ENCODE peak calls at places on chromosomes 4 and X, in five cellular contexts. J is A549, X is HepG2, Q is endothelial cell of umbilical vein, A is K562. B is an unnamed sample.

GRCh38 chrX:70479197-70479969 is 34.7 kb downstream of the DLG3 start:
- DNase-seq in J (peak), X (peak), A (no peak), Q (peak), B (peak)

GRCh38 chrX:104343408-104344129 is 88.8 kb upstream of the ESX1 start:
- DNase-seq in Q (peak), X (peak), J (peak), A (peak), B (peak)

GRCh38 chr4:74364649-74365491 is at the start of gene EREG:
- DNase-seq in A (peak), X (no peak), J (peak), Q (peak), B (no peak)

GRCh38 chrX:53882331-53882730 is 161.9 kb downstream of the PHF8 start:
- DNase-seq in Q (no peak), A (no peak), X (peak), J (peak), B (no peak)

GRCh38 chr4:10186228-10187214 is 69.9 kb upstream of the WDR1 start:
- DNase-seq in X (no peak), Q (no peak), J (no peak), A (peak), B (peak)

GRCh38 chr4:74159397-74159709 is 1.4 kb downstream of the MTHFD2L start:
- DNase-seq in J (no peak), Q (no peak), X (no peak), A (no peak), B (no peak)

GRCh38 chr4:20151436-20151835 is 100.3 kb upstream of the SLIT2 start:
- DNase-seq in Q (no peak), X (no peak), J (no peak), A (no peak), B (no peak)

GRCh38 chrX:150357790-150358189 is 5.3 kb upstream of the MAMLD1 start:
- DNase-seq in Q (no peak), J (no peak), X (no peak), A (no peak), B (no peak)

GRCh38 chr4:174170906-174171305 is 112.6 kb downstream of the FBXO8 start:
- DNase-seq in J (no peak), Q (no peak), A (no peak), X (no peak), B (no peak)

GRCh38 chr4:73721901-73722300 is 18.5 kb upstream of the CXCL8 start:
- DNase-seq in A (no peak), X (no peak), J (no peak), Q (no peak), B (no peak)

GRCh38 chrX:10529344-10529743 is 91.0 kb downstream of the MID1 start:
- DNase-seq in X (no peak), J (no peak), A (no peak), Q (no peak), B (peak)

GRCh38 chr4:108941914-108942379 is 179.1 kb upstream of the ETNPPL start:
- DNase-seq in X (no peak), Q (no peak), A (no peak), J (no peak), B (peak)

GRCh38 chrX:148501121-148502066 is 977 bp downstream of the AFF2 start:
- DNase-seq in Q (no peak), X (no peak), J (peak), A (no peak), B (peak)

GRCh38 chr4:158327525-158327924 is 117.2 kb downstream of the TMEM144 start:
- DNase-seq in Q (no peak), X (no peak), J (no peak), A (no peak), B (peak)

GRCh38 chr4:89256203-89256800 is 51.3 kb downstream of the GPRIN3 start:
- DNase-seq in A (no peak), X (no peak), Q (no peak), J (no peak), B (no peak)

GRCh38 chrX:2486476-2487133 is 14.2 kb downstream of the DHRSX start:
- DNase-seq in Q (no peak), A (no peak), J (no peak), X (no peak), B (no peak)

GRCh38 chr4:21811576-21811975 is 137.0 kb downstream of the KCNIP4 start:
- DNase-seq in X (peak), A (no peak), Q (peak), J (no peak), B (no peak)

GRCh38 chrX:142040906-142041305 is 137.2 kb downstream of the MAGEC1 start:
- DNase-seq in Q (no peak), X (no peak), A (no peak), J (no peak), B (no peak)

DNA sequence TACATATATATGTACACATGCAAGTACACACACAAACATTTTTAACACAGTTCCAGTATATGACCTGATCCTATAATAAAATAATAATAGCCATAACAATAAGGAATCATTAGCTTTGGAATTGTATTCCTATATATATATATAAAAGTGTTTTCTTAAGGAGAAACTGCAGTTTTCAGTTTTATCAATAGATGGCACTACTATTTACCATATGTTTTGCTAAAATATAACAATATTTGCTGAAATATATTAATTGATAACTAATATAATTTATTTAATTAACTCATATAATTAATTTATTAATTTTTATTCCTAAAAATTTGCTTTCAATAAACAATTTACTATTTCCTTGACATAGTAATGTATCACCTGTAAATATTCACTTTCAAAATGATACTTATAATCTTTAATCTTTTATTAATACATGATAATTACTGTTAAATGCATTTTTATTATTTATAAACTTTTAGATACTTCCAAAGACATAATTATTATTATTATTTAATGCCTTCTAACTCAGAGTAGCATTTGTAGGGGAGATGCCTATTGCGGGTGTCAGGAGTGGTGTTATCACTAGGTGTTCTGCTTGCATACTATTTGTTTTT is 599.5 kb downstream of the FSTL5 start:
- DNase-seq in A (no peak), X (no peak), J (no peak), Q (peak), B (peak)
- TF ChIP-seq MYC in A (no peak), X (no peak), J (no peak), Q (no peak), B (no peak)

DNA sequence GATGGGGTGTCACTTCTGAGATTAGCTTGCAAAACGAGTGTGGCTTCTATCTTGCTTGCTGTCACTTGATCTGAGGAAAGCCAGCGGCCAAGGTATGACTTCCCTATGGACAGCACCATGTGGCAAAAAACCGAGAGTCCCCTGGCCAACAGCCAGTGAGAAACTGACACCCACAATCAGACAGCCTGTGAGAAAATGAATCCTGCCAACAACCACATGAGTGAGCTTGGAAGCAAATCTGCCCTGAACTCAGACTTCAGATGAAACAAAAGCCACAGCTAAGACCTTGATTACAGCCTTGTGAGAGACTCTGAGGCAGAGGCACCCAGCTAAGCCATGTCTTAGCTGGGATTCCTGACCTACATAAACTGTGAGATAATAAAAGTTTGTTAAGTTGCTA is 45.5 kb downstream of the PPP1R2C start:
- DNase-seq in A (no peak), J (no peak), X (no peak), Q (no peak), B (no peak)
- TF ChIP-seq MYC in A (no peak), J (no peak), X (no peak), Q (no peak), B (no peak)

DNA sequence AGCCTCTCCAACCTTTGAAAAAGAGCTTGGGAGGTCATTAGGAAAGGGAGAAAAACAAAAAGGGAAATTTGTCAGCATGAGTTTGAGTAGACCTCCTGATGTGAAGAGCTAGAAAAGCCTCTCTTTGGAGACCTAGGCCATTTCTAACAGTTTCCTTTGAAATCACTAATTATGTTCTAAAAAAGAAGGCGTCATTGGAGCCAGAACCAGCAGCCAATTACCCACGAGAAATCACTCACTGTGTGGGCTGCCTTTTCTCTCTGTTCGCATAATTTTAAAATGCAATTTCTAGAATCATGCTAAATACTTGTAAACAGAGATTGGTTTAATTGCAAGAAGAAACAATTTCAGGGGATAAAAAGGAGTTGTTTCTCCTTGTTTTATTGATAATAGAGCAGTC is 246.3 kb upstream of the GATB start:
- DNase-seq in J (no peak), A (no peak), X (no peak), Q (no peak), B (no peak)
- TF ChIP-seq MYC in J (no peak), A (no peak), X (no peak), Q (no peak), B (no peak)

GRCh38 chr4:26839016-26839415 is 21.6 kb upstream of the STIM2 start:
- DNase-seq in A (no peak), X (no peak), Q (no peak), J (no peak), B (no peak)
- TF ChIP-seq MYC in A (no peak), X (no peak), Q (no peak), J (no peak), B (no peak)

GRCh38 chrX:32839781-32840180 is 371.6 kb downstream of the DMD start:
- DNase-seq in X (no peak), Q (no peak), J (no peak), A (no peak), B (no peak)
- TF ChIP-seq MYC in X (no peak), Q (no peak), J (no peak), A (no peak), B (no peak)

GRCh38 chrX:138691186-138691585 is 20.3 kb downstream of the FGF13 start:
- DNase-seq in X (no peak), A (no peak), J (no peak), Q (no peak), B (no peak)
- TF ChIP-seq MYC in X (no peak), A (no peak), J (no peak), Q (no peak), B (no peak)

DNA sequence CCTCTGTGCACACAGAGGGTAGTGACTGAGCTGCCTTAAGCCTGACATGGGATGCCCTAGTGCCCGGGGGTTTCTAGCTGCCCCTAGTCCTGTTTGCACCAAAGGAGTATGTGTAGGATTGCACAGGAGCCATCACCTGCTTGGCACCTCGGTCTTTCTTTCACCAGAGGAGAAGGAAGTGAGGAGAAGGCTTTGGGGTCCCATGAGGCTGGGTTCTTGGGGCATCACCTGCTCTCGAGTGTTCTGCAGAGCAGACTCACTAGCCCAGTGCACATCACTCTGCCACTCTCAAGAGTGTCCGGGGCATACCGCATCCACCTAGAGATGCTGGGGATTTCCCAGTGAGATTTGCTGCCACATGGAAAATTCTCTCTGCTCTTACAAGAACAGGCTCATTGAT is 40.5 kb upstream of the GPR78 start:
- DNase-seq in A (no peak), Q (no peak), J (no peak), X (no peak), B (no peak)
- TF ChIP-seq MYC in A (no peak), Q (no peak), J (no peak), X (no peak), B (no peak)

DNA sequence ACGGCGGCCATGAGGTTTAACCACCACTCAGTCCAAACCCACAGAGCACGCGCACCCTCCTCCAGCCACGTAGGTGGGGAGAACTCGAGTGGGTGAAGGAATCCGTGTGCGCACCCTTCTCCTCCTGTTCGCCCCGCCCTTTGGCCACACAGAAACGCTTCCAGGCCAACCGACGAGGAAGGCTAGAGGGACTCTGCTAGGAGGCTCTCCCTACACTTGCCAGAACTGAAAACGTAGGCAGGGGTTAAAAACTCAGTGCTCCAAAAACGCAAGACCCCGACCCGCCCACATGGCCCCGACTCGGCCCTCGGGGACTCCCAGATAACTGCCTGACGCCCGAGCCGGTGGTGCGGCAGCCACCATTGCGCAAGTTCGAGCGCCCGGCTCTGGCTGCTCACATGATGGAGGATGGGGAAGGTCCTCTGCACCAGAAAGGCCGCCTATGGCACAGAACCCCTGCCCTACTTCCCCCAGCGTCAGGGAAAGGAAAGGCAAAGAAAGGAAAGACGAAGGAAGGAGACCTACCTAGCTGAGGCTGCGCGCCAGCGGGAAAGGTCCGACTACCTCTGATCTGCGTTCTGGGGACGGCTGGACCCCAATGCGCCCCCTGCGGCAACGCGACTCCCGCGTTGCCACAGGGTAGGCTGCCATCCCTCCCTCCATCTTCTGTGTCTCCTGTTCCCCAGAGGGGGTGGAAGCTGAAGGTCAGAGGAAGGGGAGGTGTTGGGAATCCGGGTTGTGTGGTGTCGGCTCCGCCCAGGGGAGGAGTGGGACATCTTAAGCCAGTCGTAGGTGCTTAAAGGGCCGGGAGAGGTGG is 201.9 kb upstream of the AGTR2 start:
- DNase-seq in A (no peak), X (no peak), Q (peak), J (peak), B (peak)
- TF ChIP-seq MYC in A (no peak), X (no peak), Q (no peak), J (no peak), B (no peak)

GRCh38 chr4:1932736-1933135 is 61.5 kb downstream of the NSD2 start:
- DNase-seq in J (no peak), Q (no peak), X (no peak), A (no peak), B (no peak)

GRCh38 chr4:1933700-1934099 is 62.5 kb downstream of the NSD2 start:
- DNase-seq in A (no peak), Q (no peak), X (no peak), J (no peak), B (no peak)

GRCh38 chr4:1927675-1928074 is 56.5 kb downstream of the NSD2 start:
- DNase-seq in X (no peak), A (no peak), Q (no peak), J (no peak), B (no peak)

GRCh38 chr4:1922826-1923225 is 51.6 kb downstream of the NSD2 start:
- DNase-seq in J (no peak), Q (no peak), A (no peak), X (no peak), B (no peak)

GRCh38 chr4:1928356-1929235 is 57.4 kb downstream of the NSD2 start:
- DNase-seq in X (no peak), J (no peak), Q (no peak), A (no peak), B (peak)
- TF ChIP-seq MYC in X (no peak), J (no peak), Q (no peak), A (no peak), B (no peak)

B was measured in NB4.